ENCODE peak calls at places on chromosomes 3 and 15, in eight cellular contexts. S, I, R, H, O, G, A and Y are unnamed samples.

GRCh38 chr3:70829101-70829500 is 516.7 kb upstream of the MDFIC2 start:
- DNase-seq in S (peak; percentile 84), I (no peak), R (no peak), H (no peak), O (no peak), G (no peak), A (no peak), Y (no peak)

GRCh38 chr3:179558742-179559364 is 3.9 kb upstream of the ACTL6A start:
- DNase-seq in S (peak; percentile 80), I (peak; percentile 69), R (peak; percentile 5), H (peak; percentile 77), O (peak; percentile 57), G (peak; percentile 68), A (peak; percentile 34), Y (no peak)

GRCh38 chr3:88189361-88189810 is 39.6 kb downstream of the C3orf38 start:
- DNase-seq in S (no peak), I (no peak), R (no peak), H (no peak), O (no peak), G (peak; percentile 24), A (no peak), Y (no peak)

GRCh38 chr3:127152676-127153505 is 40.0 kb upstream of the PRR23E start:
- DNase-seq in S (no peak), I (no peak), R (no peak), H (no peak), O (no peak), G (no peak), A (no peak), Y (no peak)

GRCh38 chr3:122668930-122669730 is 11.5 kb upstream of the PARP14 start:
- DNase-seq in S (peak; percentile 73), I (no peak), R (no peak), H (no peak), O (peak; percentile 89), G (peak; percentile 40), A (no peak), Y (no peak)

GRCh38 chr3:67044295-67044694 is 46.2 kb downstream of the KBTBD8 start:
- DNase-seq in S (no peak), I (no peak), R (no peak), H (no peak), O (no peak), G (no peak), A (no peak), Y (no peak)

GRCh38 chr3:33441322-33441976 is 1.2 kb upstream of the UBP1 start:
- DNase-seq in S (no peak), I (no peak), R (no peak), H (peak; percentile 63), O (no peak), G (no peak), A (no peak), Y (no peak)

GRCh38 chr15:26648676-26649075 is 124.2 kb downstream of the GABRB3 start:
- DNase-seq in S (no peak), I (no peak), R (no peak), H (no peak), O (no peak), G (no peak), A (no peak), Y (no peak)

GRCh38 chr3:73622135-73622534 is 2.6 kb downstream of the PDZRN3 start:
- DNase-seq in S (no peak), I (peak; percentile 76), R (no peak), H (no peak), O (no peak), G (no peak), A (peak; percentile 57), Y (peak; percentile 83)

GRCh38 chr3:164533275-164533674 is 545.0 kb downstream of the SI start:
- DNase-seq in S (no peak), I (no peak), R (no peak), H (no peak), O (no peak), G (no peak), A (no peak), Y (no peak)

GRCh38 chr15:39034816-39035215 is 470.2 kb upstream of the RASGRP1 start:
- DNase-seq in S (peak; percentile 14), I (no peak), R (no peak), H (no peak), O (no peak), G (no peak), A (no peak), Y (no peak)

GRCh38 chr3:124295358-124295757 is 303.4 kb upstream of the ROPN1 start:
- DNase-seq in S (no peak), I (no peak), R (no peak), H (no peak), O (no peak), G (no peak), A (no peak), Y (no peak)

GRCh38 chr3:59064276-59064675 is 14.5 kb upstream of the CFAP20DC start:
- DNase-seq in S (no peak), I (no peak), R (no peak), H (no peak), O (peak; percentile 13), G (no peak), A (no peak), Y (no peak)

GRCh38 chr15:98952381-98952803 is 55.2 kb downstream of the PGPEP1L start:
- DNase-seq in S (no peak), I (no peak), R (no peak), H (no peak), O (no peak), G (peak; percentile 71), A (no peak), Y (no peak)

GRCh38 chr3:72379500-72380187 is 468.6 kb downstream of the SHQ1 start:
- DNase-seq in S (no peak), I (no peak), R (no peak), H (no peak), O (no peak), G (no peak), A (no peak), Y (no peak)

GRCh38 chr15:88513195-88513594 is 33.3 kb downstream of the DET1 start:
- DNase-seq in S (peak; percentile 23), I (no peak), R (no peak), H (no peak), O (no peak), G (no peak), A (no peak), Y (no peak)

GRCh38 chr3:15933439-15934144 is 135.8 kb upstream of the ANKRD28 start:
- DNase-seq in S (peak; percentile 46), I (no peak), R (no peak), H (peak; percentile 43), O (no peak), G (no peak), A (no peak), Y (no peak)